ENCODE peak calls at places on chromosomes 12 and 14, in four cellular contexts. One of them, this sample, is unnamed.

GRCh38 chr14:36747411-36748184 is 85.9 kb downstream of the PAX9 start:
- DNase-seq in NCI-H1417: no peak
- DNase-seq in NCI-H1092: peak
- DNase-seq in colonic mucosa: no peak
- DNase-seq in this sample: no peak

GRCh38 chr14:29906256-29906885 is 21.3 kb downstream of the PRKD1 start:
- DNase-seq in NCI-H1092: no peak
- DNase-seq in colonic mucosa: no peak
- DNase-seq in NCI-H1417: peak
- DNase-seq in this sample: no peak

GRCh38 chr12:22082190-22082701 is 36.2 kb downstream of the CMAS start:
- DNase-seq in NCI-H1092: no peak
- DNase-seq in NCI-H1417: no peak
- DNase-seq in colonic mucosa: no peak
- DNase-seq in this sample: no peak

GRCh38 chr12:24555730-24556129 is 393.2 kb downstream of the BCAT1 start:
- DNase-seq in colonic mucosa: no peak
- DNase-seq in NCI-H1417: no peak
- DNase-seq in NCI-H1092: no peak
- DNase-seq in this sample: no peak

GRCh38 chr12:2958432-2959193 is 584 bp upstream of the TEAD4 start:
- DNase-seq in colonic mucosa: peak
- DNase-seq in NCI-H1417: peak
- DNase-seq in NCI-H1092: no peak
- DNase-seq in this sample: no peak

GRCh38 chr12:50533203-50533584 is 28.4 kb downstream of the DIP2B start:
- DNase-seq in NCI-H1092: no peak
- DNase-seq in colonic mucosa: no peak
- DNase-seq in NCI-H1417: no peak
- DNase-seq in this sample: no peak

GRCh38 chr12:112559784-112560183 is 141.0 kb downstream of the PTPN11 start:
- DNase-seq in NCI-H1092: no peak
- DNase-seq in NCI-H1417: no peak
- DNase-seq in colonic mucosa: no peak
- DNase-seq in this sample: no peak

GRCh38 chr12:29223936-29224921 is 75.2 kb downstream of the FAR2 start:
- DNase-seq in NCI-H1092: no peak
- DNase-seq in colonic mucosa: no peak
- DNase-seq in NCI-H1417: no peak
- DNase-seq in this sample: no peak

GRCh38 chr14:82855912-82856381 is 1322.3 kb upstream of the SEL1L start:
- DNase-seq in colonic mucosa: no peak
- DNase-seq in NCI-H1092: no peak
- DNase-seq in NCI-H1417: peak
- DNase-seq in this sample: no peak

GRCh38 chr14:94316692-94317091 is 6.4 kb downstream of the SERPINA6 start:
- DNase-seq in colonic mucosa: no peak
- DNase-seq in NCI-H1092: no peak
- DNase-seq in NCI-H1417: no peak
- DNase-seq in this sample: no peak

GRCh38 chr14:86543531-86543930 is 1013.6 kb downstream of the FLRT2 start:
- DNase-seq in NCI-H1417: no peak
- DNase-seq in colonic mucosa: no peak
- DNase-seq in NCI-H1092: no peak
- DNase-seq in this sample: peak

GRCh38 chr14:51006781-51007211 is 62.5 kb upstream of the PYGL start:
- DNase-seq in NCI-H1092: no peak
- DNase-seq in colonic mucosa: no peak
- DNase-seq in NCI-H1417: no peak
- DNase-seq in this sample: peak

GRCh38 chr12:85866929-85867776 is 6.9 kb upstream of the NTS start:
- DNase-seq in NCI-H1092: peak
- DNase-seq in NCI-H1417: peak
- DNase-seq in colonic mucosa: peak
- DNase-seq in this sample: no peak

GRCh38 chr14:35215110-35215872 is 76.9 kb upstream of the PSMA6 start:
- DNase-seq in colonic mucosa: no peak
- DNase-seq in NCI-H1417: no peak
- DNase-seq in NCI-H1092: no peak
- DNase-seq in this sample: no peak

GRCh38 chr14:20848316-20848954 is 42.8 kb upstream of the RNASE3 start:
- DNase-seq in NCI-H1417: no peak
- DNase-seq in NCI-H1092: no peak
- DNase-seq in colonic mucosa: no peak
- DNase-seq in this sample: no peak

GRCh38 chr14:28742171-28742846 is 24.3 kb upstream of the FOXG1 start:
- DNase-seq in NCI-H1092: no peak
- DNase-seq in NCI-H1417: no peak
- DNase-seq in colonic mucosa: no peak
- DNase-seq in this sample: no peak

GRCh38 chr12:64412458-64412857 is 8.3 kb downstream of the XPOT start:
- DNase-seq in NCI-H1417: no peak
- DNase-seq in NCI-H1092: no peak
- DNase-seq in colonic mucosa: no peak
- DNase-seq in this sample: no peak

GRCh38 chr14:23319746-23320583 is 1.3 kb upstream of the PABPN1 start:
- DNase-seq in NCI-H1092: no peak
- DNase-seq in colonic mucosa: peak
- DNase-seq in NCI-H1417: no peak
- DNase-seq in this sample: no peak

GRCh38 chr12:122558721-122559641 is 31.9 kb downstream of the KNTC1 start:
- DNase-seq in NCI-H1417: no peak
- DNase-seq in colonic mucosa: no peak
- DNase-seq in NCI-H1092: no peak
- DNase-seq in this sample: no peak

GRCh38 chr14:24040692-24041091 is 11.1 kb upstream of the CARMIL3 start:
- DNase-seq in colonic mucosa: no peak
- DNase-seq in NCI-H1092: no peak
- DNase-seq in NCI-H1417: no peak
- DNase-seq in this sample: no peak

GRCh38 chr14:63435204-63435603 is 108.0 kb downstream of the PPP2R5E start:
- DNase-seq in colonic mucosa: no peak
- DNase-seq in NCI-H1092: no peak
- DNase-seq in NCI-H1417: no peak
- DNase-seq in this sample: no peak

GRCh38 chr12:15662303-15662980 is 126.7 kb downstream of the EPS8 start:
- DNase-seq in NCI-H1092: no peak
- DNase-seq in NCI-H1417: no peak
- DNase-seq in colonic mucosa: no peak
- DNase-seq in this sample: no peak

GRCh38 chr14:71466251-71466650 is 466.0 kb upstream of the RGS6 start:
- DNase-seq in NCI-H1092: no peak
- DNase-seq in NCI-H1417: no peak
- DNase-seq in colonic mucosa: no peak
- DNase-seq in this sample: no peak

GRCh38 chr12:119202121-119202527 is 23.4 kb downstream of the HSPB8 start:
- DNase-seq in NCI-H1417: no peak
- DNase-seq in NCI-H1092: no peak
- DNase-seq in colonic mucosa: no peak
- DNase-seq in this sample: no peak

GRCh38 chr12:752673-753400 is 458 bp downstream of the WNK1 start:
- DNase-seq in NCI-H1417: peak
- DNase-seq in NCI-H1092: no peak
- DNase-seq in colonic mucosa: peak
- DNase-seq in this sample: no peak